ENCODE peak calls at places on chromosomes 11 and 22, in ten cellular contexts. One of them, this sample, is unnamed.

GRCh38 chr11:66172146-66172545 is 96.3 kb upstream of the RAB1B start:
- DNase-seq in ACHN: peak
- DNase-seq in pulmonary artery endothelial cell: no peak
- DNase-seq in ovary: no peak
- DNase-seq in small intestine: no peak
- DNase-seq in GM04504: no peak
- DNase-seq in NAMALWA: no peak
- DNase-seq in NCI-H1092: no peak
- DNase-seq in GM18507: no peak
- DNase-seq in substantia nigra: no peak
- DNase-seq in this sample: peak

GRCh38 chr11:88284306-88285057 is 53.1 kb downstream of the CTSC start:
- DNase-seq in ACHN: no peak
- DNase-seq in pulmonary artery endothelial cell: peak
- DNase-seq in ovary: no peak
- DNase-seq in small intestine: no peak
- DNase-seq in GM04504: no peak
- DNase-seq in NAMALWA: no peak
- DNase-seq in NCI-H1092: no peak
- DNase-seq in GM18507: no peak
- DNase-seq in substantia nigra: no peak
- DNase-seq in this sample: no peak

GRCh38 chr11:75302346-75302745 is 49.1 kb downstream of the ARRB1 start:
- DNase-seq in ACHN: no peak
- DNase-seq in pulmonary artery endothelial cell: no peak
- DNase-seq in ovary: no peak
- DNase-seq in small intestine: no peak
- DNase-seq in GM04504: no peak
- DNase-seq in NAMALWA: no peak
- DNase-seq in NCI-H1092: no peak
- DNase-seq in GM18507: no peak
- DNase-seq in substantia nigra: peak
- DNase-seq in this sample: no peak

GRCh38 chr11:64872790-64873488 is 5.5 kb downstream of the EHD1 start:
- DNase-seq in ACHN: no peak
- DNase-seq in pulmonary artery endothelial cell: no peak
- DNase-seq in ovary: no peak
- DNase-seq in small intestine: peak
- DNase-seq in GM04504: no peak
- DNase-seq in NAMALWA: peak
- DNase-seq in NCI-H1092: no peak
- DNase-seq in GM18507: no peak
- DNase-seq in substantia nigra: no peak
- DNase-seq in this sample: no peak

GRCh38 chr11:117121176-117121575 is 22.9 kb upstream of the PAFAH1B2 start:
- DNase-seq in ACHN: no peak
- DNase-seq in pulmonary artery endothelial cell: no peak
- DNase-seq in ovary: no peak
- DNase-seq in small intestine: no peak
- DNase-seq in GM04504: no peak
- DNase-seq in NAMALWA: no peak
- DNase-seq in NCI-H1092: no peak
- DNase-seq in GM18507: no peak
- DNase-seq in substantia nigra: no peak
- DNase-seq in this sample: no peak

GRCh38 chr11:61488651-61489291 is 19.8 kb upstream of the LRRC10B start:
- DNase-seq in ACHN: no peak
- DNase-seq in pulmonary artery endothelial cell: no peak
- DNase-seq in ovary: peak
- DNase-seq in small intestine: peak
- DNase-seq in GM04504: no peak
- DNase-seq in NAMALWA: no peak
- DNase-seq in NCI-H1092: no peak
- DNase-seq in GM18507: no peak
- DNase-seq in substantia nigra: no peak
- DNase-seq in this sample: no peak

GRCh38 chr11:20057055-20057943 is 103.0 kb downstream of the DBX1 start:
- DNase-seq in ACHN: no peak
- DNase-seq in pulmonary artery endothelial cell: no peak
- DNase-seq in ovary: no peak
- DNase-seq in small intestine: no peak
- DNase-seq in GM04504: peak
- DNase-seq in NAMALWA: no peak
- DNase-seq in NCI-H1092: no peak
- DNase-seq in GM18507: no peak
- DNase-seq in substantia nigra: no peak
- DNase-seq in this sample: no peak

GRCh38 chr11:8261921-8262551 is 1.6 kb downstream of the LMO1 start:
- DNase-seq in ACHN: no peak
- DNase-seq in pulmonary artery endothelial cell: no peak
- DNase-seq in ovary: no peak
- DNase-seq in small intestine: no peak
- DNase-seq in GM04504: no peak
- DNase-seq in NAMALWA: no peak
- DNase-seq in NCI-H1092: no peak
- DNase-seq in GM18507: no peak
- DNase-seq in substantia nigra: no peak
- DNase-seq in this sample: no peak

GRCh38 chr11:90135016-90135415 is 553 bp downstream of the NAALAD2 start:
- DNase-seq in ACHN: no peak
- DNase-seq in pulmonary artery endothelial cell: no peak
- DNase-seq in ovary: no peak
- DNase-seq in small intestine: no peak
- DNase-seq in GM04504: no peak
- DNase-seq in NAMALWA: no peak
- DNase-seq in NCI-H1092: no peak
- DNase-seq in GM18507: no peak
- DNase-seq in substantia nigra: no peak
- DNase-seq in this sample: no peak

GRCh38 chr11:36702330-36703054 is 104.5 kb upstream of the RAG2 start:
- DNase-seq in ACHN: peak
- DNase-seq in pulmonary artery endothelial cell: peak
- DNase-seq in ovary: peak
- DNase-seq in small intestine: peak
- DNase-seq in GM04504: peak
- DNase-seq in NAMALWA: peak
- DNase-seq in NCI-H1092: peak
- DNase-seq in GM18507: peak
- DNase-seq in substantia nigra: peak
- DNase-seq in this sample: peak

GRCh38 chr11:33434294-33434693 is 177.1 kb downstream of the HIPK3 start:
- DNase-seq in ACHN: no peak
- DNase-seq in pulmonary artery endothelial cell: no peak
- DNase-seq in ovary: no peak
- DNase-seq in small intestine: no peak
- DNase-seq in GM04504: no peak
- DNase-seq in NAMALWA: no peak
- DNase-seq in NCI-H1092: no peak
- DNase-seq in GM18507: no peak
- DNase-seq in substantia nigra: no peak
- DNase-seq in this sample: no peak

GRCh38 chr11:100849009-100849913 is 162.2 kb downstream of the ARHGAP42 start:
- DNase-seq in ACHN: no peak
- DNase-seq in pulmonary artery endothelial cell: no peak
- DNase-seq in ovary: no peak
- DNase-seq in small intestine: no peak
- DNase-seq in GM04504: peak
- DNase-seq in NAMALWA: no peak
- DNase-seq in NCI-H1092: no peak
- DNase-seq in GM18507: no peak
- DNase-seq in substantia nigra: no peak
- DNase-seq in this sample: no peak

GRCh38 chr11:125091877-125092664 is 19.4 kb downstream of the TMEM218 start:
- DNase-seq in ACHN: no peak
- DNase-seq in pulmonary artery endothelial cell: no peak
- DNase-seq in ovary: no peak
- DNase-seq in small intestine: no peak
- DNase-seq in GM04504: no peak
- DNase-seq in NAMALWA: no peak
- DNase-seq in NCI-H1092: no peak
- DNase-seq in GM18507: no peak
- DNase-seq in substantia nigra: no peak
- DNase-seq in this sample: no peak

GRCh38 chr11:2590951-2591754 is 108.6 kb downstream of the KCNQ1OT1 start:
- DNase-seq in ACHN: no peak
- DNase-seq in pulmonary artery endothelial cell: no peak
- DNase-seq in ovary: no peak
- DNase-seq in small intestine: no peak
- DNase-seq in GM04504: no peak
- DNase-seq in NAMALWA: no peak
- DNase-seq in NCI-H1092: no peak
- DNase-seq in GM18507: no peak
- DNase-seq in substantia nigra: peak
- DNase-seq in this sample: no peak

GRCh38 chr22:50687829-50688228 is 15.2 kb downstream of the SHANK3 start:
- DNase-seq in ACHN: no peak
- DNase-seq in pulmonary artery endothelial cell: no peak
- DNase-seq in ovary: no peak
- DNase-seq in small intestine: no peak
- DNase-seq in GM04504: no peak
- DNase-seq in NAMALWA: no peak
- DNase-seq in NCI-H1092: no peak
- DNase-seq in GM18507: no peak
- DNase-seq in substantia nigra: no peak
- DNase-seq in this sample: no peak

GRCh38 chr22:36409911-36410756 is 22.4 kb upstream of the MYH9 start:
- DNase-seq in ACHN: peak
- DNase-seq in pulmonary artery endothelial cell: no peak
- DNase-seq in ovary: peak
- DNase-seq in small intestine: peak
- DNase-seq in GM04504: no peak
- DNase-seq in NAMALWA: peak
- DNase-seq in NCI-H1092: peak
- DNase-seq in GM18507: no peak
- DNase-seq in substantia nigra: no peak
- DNase-seq in this sample: no peak

GRCh38 chr11:10405858-10406592 is 49.0 kb upstream of the AMPD3 start:
- DNase-seq in ACHN: peak
- DNase-seq in pulmonary artery endothelial cell: peak
- DNase-seq in ovary: peak
- DNase-seq in small intestine: peak
- DNase-seq in GM04504: peak
- DNase-seq in NAMALWA: peak
- DNase-seq in NCI-H1092: peak
- DNase-seq in GM18507: peak
- DNase-seq in substantia nigra: no peak
- DNase-seq in this sample: peak